ENCODE peak calls at places on chromosomes 13 and 19, in four cellular contexts. R is GF-D8, H is HFFc6, V is A172. Y is an unnamed sample.
A peak's percentile ranks its signal among the peaks of the same experiment; 100 is the strongest.

GRCh38 chr13:99380402-99380801 is 73.2 kb upstream of the GPR183 start:
- DNase-seq in R (no peak), H (no peak), V (no peak), Y (no peak)

GRCh38 chr19:31174948-31175347 is 174.3 kb downstream of the TSHZ3 start:
- DNase-seq in R (no peak), H (no peak), V (no peak), Y (no peak)

GRCh38 chr13:109821038-109821545 is 34.7 kb upstream of the IRS2 start:
- DNase-seq in R (no peak), H (no peak), V (no peak), Y (no peak)

GRCh38 chr13:79128158-79128557 is 277.9 kb downstream of the RBM26 start:
- DNase-seq in R (no peak), H (peak; percentile 10), V (peak; percentile 69), Y (no peak)

GRCh38 chr13:99299545-99300341 is 7.5 kb downstream of the GPR183 start:
- DNase-seq in R (no peak), H (no peak), V (no peak), Y (no peak)

GRCh38 chr19:50266896-50267295 is 62.3 kb downstream of the KCNC3 start:
- DNase-seq in R (no peak), H (no peak), V (no peak), Y (no peak)

GRCh38 chr19:34998777-34999497 is 1.2 kb upstream of the GRAMD1A start:
- DNase-seq in R (no peak), H (no peak), V (no peak), Y (no peak)

GRCh38 chr13:38697628-38698333 is 10.9 kb downstream of the FREM2 start:
- DNase-seq in R (no peak), H (no peak), V (no peak), Y (no peak)

GRCh38 chr19:18494267-18494607 is 27.6 kb downstream of the ELL start:
- DNase-seq in R (no peak), H (no peak), V (no peak), Y (no peak)

GRCh38 chr19:40716031-40716654 is 543 bp downstream of the COQ8B start:
- DNase-seq in R (no peak), H (peak; percentile 90), V (no peak), Y (peak; percentile 46)

GRCh38 chr19:16661480-16662034 is 618 bp downstream of the TMEM38A start:
- DNase-seq in R (no peak), H (no peak), V (no peak), Y (peak; percentile 61)

GRCh38 chr13:51887441-51887840 is 25.7 kb downstream of the CCDC70 start:
- DNase-seq in R (no peak), H (no peak), V (no peak), Y (no peak)

GRCh38 chr13:99374994-99375805 is 68.0 kb upstream of the GPR183 start:
- DNase-seq in R (peak; percentile 35), H (no peak), V (no peak), Y (no peak)

GRCh38 chr13:76470991-76471390 is 415.2 kb downstream of the KCTD12 start:
- DNase-seq in R (no peak), H (no peak), V (no peak), Y (no peak)

GRCh38 chr19:50718255-50719118 is 1.1 kb downstream of the SHANK1 start:
- DNase-seq in R (no peak), H (no peak), V (no peak), Y (no peak)

GRCh38 chr19:13881231-13881691 is 4.3 kb downstream of the NANOS3 start:
- DNase-seq in R (peak; percentile 31), H (no peak), V (peak; percentile 42), Y (no peak)

GRCh38 chr19:51440846-51441409 is 17.3 kb downstream of the SIGLEC8 start:
- DNase-seq in R (peak; percentile 17), H (peak; percentile 5), V (peak; percentile 4), Y (no peak)

GRCh38 chr13:113735194-113735593 is 23.8 kb upstream of the TMEM255B start:
- DNase-seq in R (no peak), H (no peak), V (no peak), Y (peak; percentile 54)

GRCh38 chr19:1577929-1578618 is 9.9 kb upstream of the MEX3D start:
- DNase-seq in R (no peak), H (no peak), V (no peak), Y (no peak)

GRCh38 chr19:50717026-50717723 is 2.4 kb downstream of the SHANK1 start:
- DNase-seq in R (no peak), H (no peak), V (no peak), Y (no peak)

GRCh38 chr19:1237027-1237659 is 662 bp downstream of the CBARP start:
- DNase-seq in R (no peak), H (no peak), V (no peak), Y (no peak)

GRCh38 chr19:959935-960502 is 24.1 kb upstream of the WDR18 start:
- DNase-seq in R (no peak), H (no peak), V (no peak), Y (no peak)

GRCh38 chr19:854549-854948 is 2.4 kb downstream of the ELANE start:
- DNase-seq in R (no peak), H (no peak), V (no peak), Y (no peak)

GRCh38 chr19:45789035-45789786 is 3.4 kb downstream of the DMWD start:
- DNase-seq in R (no peak), H (no peak), V (no peak), Y (no peak)

GRCh38 chr19:13976446-13976845 is 24.1 kb downstream of the DCAF15 start:
- DNase-seq in R (no peak), H (no peak), V (no peak), Y (no peak)

GRCh38 chr19:44113784-44114390 is 688 bp downstream of the ZNF225 start:
- DNase-seq in R (no peak), H (no peak), V (peak; percentile 11), Y (no peak)

GRCh38 chr13:113647351-113648217 is 10.4 kb downstream of the ATP4B start:
- DNase-seq in R (peak; percentile 19), H (peak; percentile 30), V (peak; percentile 72), Y (peak; percentile 94)

GRCh38 chr19:4380254-4380727 is 20.1 kb downstream of the SH3GL1 start:
- DNase-seq in R (no peak), H (no peak), V (no peak), Y (no peak)

GRCh38 chr19:46579286-46579944 is 21.7 kb upstream of the CALM3 start:
- DNase-seq in R (no peak), H (no peak), V (peak; percentile 4), Y (no peak)

Y was measured in pancreas.